ENCODE peak calls at places on chromosome 2, in ten cellular contexts. N is GM06990; Y is NCI-H748 treated with DMSO at 0.1 percent for 48 hours; R is tibial artery; O is NCI-H1105; T is fibroblast of lung; I is activated CD4-positive, alpha-beta T cell treated with anti-CD3 and anti-CD28 coated beads, Interleukin-2, amount 50 U/mL, for 1 hour; H is AG09319; W is Caki2; B is lower leg skin. S is an unnamed sample.

GRCh38 chr2:102449370-102449974 is 23.6 kb upstream of the SLC9A4 start:
- DNase-seq in N (no peak), H (no peak), I (peak), W (peak), B (peak), T (peak), R (no peak), Y (no peak), O (no peak), S (no peak)

GRCh38 chr2:221025397-221025796 is 546.7 kb downstream of the EPHA4 start:
- DNase-seq in I (no peak), W (no peak), R (no peak), O (no peak), B (no peak), T (no peak), Y (no peak), N (no peak), H (no peak), S (no peak)

GRCh38 chr2:67048314-67048713 is 348.8 kb upstream of the ETAA1 start:
- DNase-seq in I (no peak), W (no peak), B (no peak), R (no peak), Y (no peak), H (no peak), N (no peak), T (no peak), O (no peak), S (no peak)

GRCh38 chr2:168712053-168712452 is 90.4 kb upstream of the NOSTRIN start:
- DNase-seq in O (no peak), I (no peak), W (no peak), Y (no peak), H (no peak), N (peak), R (no peak), T (no peak), B (no peak), S (no peak)

GRCh38 chr2:190996338-190996946 is 17.5 kb downstream of the STAT1 start:
- DNase-seq in W (no peak), B (no peak), O (no peak), Y (no peak), I (peak), T (peak), N (no peak), R (no peak), H (no peak), S (no peak)

GRCh38 chr2:84817239-84817655 is 63.6 kb downstream of the TRABD2A start:
- DNase-seq in B (no peak), I (no peak), T (no peak), O (no peak), H (no peak), R (no peak), N (peak), Y (no peak), W (no peak), S (no peak)

GRCh38 chr2:72755647-72756423 is 70.0 kb downstream of the EXOC6B start:
- DNase-seq in W (no peak), I (no peak), Y (no peak), T (no peak), R (no peak), B (no peak), H (peak), N (no peak), O (peak), S (no peak)

GRCh38 chr2:174599310-174599941 is 1.8 kb upstream of the WIPF1 start:
- DNase-seq in O (no peak), H (no peak), W (no peak), Y (no peak), T (no peak), I (no peak), B (no peak), N (no peak), R (no peak), S (no peak)

S was measured in left lobe of liver.